ENCODE peak calls at places on chromosomes 12 and 14, in six cellular contexts. H is adrenal gland, M is heart right ventricle, F is body of pancreas, X is transverse colon, C is breast epithelium. T is an unnamed sample.

GRCh38 chr14:33932526-33933292 is 18.2 kb downstream of the EGLN3 start:
- DNase-seq in H (no peak), M (no peak), F (no peak), X (no peak), C (no peak), T (no peak)

GRCh38 chr12:48542300-48542928 is 17.0 kb downstream of the OR8S1 start:
- DNase-seq in H (peak; percentile 47), M (peak; percentile 19), F (peak; percentile 10), X (peak; percentile 53), C (no peak), T (peak; percentile 53)

GRCh38 chr14:94601961-94602391 is 10.2 kb upstream of the SERPINA3 start:
- DNase-seq in H (peak; percentile 90), M (peak; percentile 67), F (peak; percentile 80), X (peak; percentile 51), C (no peak), T (peak; percentile 60)

GRCh38 chr12:51009038-51009437 is 17.1 kb downstream of the SLC11A2 start:
- DNase-seq in H (peak; percentile 82), M (peak; percentile 47), F (peak; percentile 67), X (peak; percentile 57), C (no peak), T (peak; percentile 42)

GRCh38 chr12:59087077-59087673 is 166.9 kb upstream of the LRIG3 start:
- DNase-seq in H (no peak), M (no peak), F (peak; percentile 14), X (peak; percentile 15), C (no peak), T (no peak)

GRCh38 chr12:68432622-68433021 is 100.5 kb upstream of the MDM1 start:
- DNase-seq in H (no peak), M (no peak), F (no peak), X (no peak), C (no peak), T (no peak)

GRCh38 chr14:104224516-104225281 is 86.3 kb downstream of the KIF26A start:
- DNase-seq in H (peak; percentile 55), M (peak; percentile 59), F (no peak), X (peak; percentile 60), C (no peak), T (no peak)

GRCh38 chr12:130706885-130707570 is 9.1 kb downstream of the RIMBP2 start:
- DNase-seq in H (no peak), M (no peak), F (no peak), X (no peak), C (no peak), T (no peak)

GRCh38 chr12:112716099-112717093 is 75.2 kb upstream of the RPH3A start:
- DNase-seq in H (no peak), M (no peak), F (no peak), X (no peak), C (no peak), T (no peak)

GRCh38 chr12:124555168-124555928 is 12.1 kb downstream of the NCOR2 start:
- DNase-seq in H (no peak), M (no peak), F (no peak), X (no peak), C (no peak), T (no peak)

GRCh38 chr12:44667461-44667860 is 208.7 kb downstream of the NELL2 start:
- DNase-seq in H (no peak), M (no peak), F (no peak), X (no peak), C (no peak), T (no peak)

GRCh38 chr12:121495746-121496145 is 85.1 kb downstream of the KDM2B start:
- DNase-seq in H (no peak), M (no peak), F (no peak), X (no peak), C (no peak), T (no peak)

GRCh38 chr14:55418411-55418810 is 6.8 kb upstream of the ATG14 start:
- DNase-seq in H (no peak), M (no peak), F (no peak), X (no peak), C (no peak), T (no peak)

GRCh38 chr14:55414551-55414950 is 2.9 kb upstream of the ATG14 start:
- DNase-seq in H (no peak), M (no peak), F (no peak), X (no peak), C (no peak), T (no peak)

GRCh38 chr14:55417955-55418354 is 6.3 kb upstream of the ATG14 start:
- DNase-seq in H (no peak), M (no peak), F (no peak), X (no peak), C (no peak), T (no peak)

GRCh38 chr14:55419663-55420062 is 8.0 kb upstream of the ATG14 start:
- DNase-seq in H (no peak), M (no peak), F (no peak), X (no peak), C (no peak), T (no peak)

DNA sequence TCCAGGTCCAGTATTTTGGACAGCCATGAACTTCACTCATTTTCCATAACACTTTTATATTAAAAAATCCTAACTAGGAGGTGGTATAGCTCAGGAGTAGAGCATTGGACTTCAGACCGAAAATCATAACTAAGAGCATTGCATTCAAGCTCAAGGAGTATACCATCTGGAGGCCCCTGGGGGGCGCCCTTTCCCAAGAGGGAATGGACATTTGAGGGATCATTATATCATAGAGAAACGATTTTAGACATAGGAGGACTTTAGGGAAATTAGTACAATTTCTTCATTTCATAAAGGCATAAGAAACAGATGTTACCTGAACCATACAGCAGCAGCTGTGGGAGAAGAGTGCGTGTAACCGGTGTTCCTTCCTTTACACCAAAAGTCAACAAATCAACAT is 5.2 kb upstream of the ATG14 start:
- DNase-seq in H (no peak), M (no peak), F (no peak), X (peak; percentile 56), C (no peak), T (no peak)
- TF ChIP-seq CTCF in H (peak; percentile 4), M (peak; percentile 23), F (no peak), X (peak; percentile 39), C (no peak), T (no peak)

GRCh38 chr12:31324845-31325523 is 966 bp downstream of the SINHCAF start:
- DNase-seq in H (peak; percentile 42), M (peak; percentile 52), F (peak; percentile 59), X (peak; percentile 61), C (peak; percentile 63), T (peak; percentile 55)
- H3K27ac ChIP-seq in H (peak overlapping the region; percentile 75), M (peak overlapping the region; percentile 74), F (peak overlapping the region; percentile 93), X (peak overlapping the region; percentile 93), C (peak overlapping the region; percentile 98), T (peak overlapping the region; percentile 96)

GRCh38 chr14:70808402-70809237 is 693 bp downstream of the MAP3K9 start:
- DNase-seq in H (peak; percentile 30), M (peak; percentile 21), F (peak; percentile 28), X (peak; percentile 60), C (peak; percentile 55), T (peak; percentile 39)
- TF ChIP-seq CTCF in H (no peak), M (no peak), F (no peak), X (no peak), C (no peak), T (no peak)

DNA sequence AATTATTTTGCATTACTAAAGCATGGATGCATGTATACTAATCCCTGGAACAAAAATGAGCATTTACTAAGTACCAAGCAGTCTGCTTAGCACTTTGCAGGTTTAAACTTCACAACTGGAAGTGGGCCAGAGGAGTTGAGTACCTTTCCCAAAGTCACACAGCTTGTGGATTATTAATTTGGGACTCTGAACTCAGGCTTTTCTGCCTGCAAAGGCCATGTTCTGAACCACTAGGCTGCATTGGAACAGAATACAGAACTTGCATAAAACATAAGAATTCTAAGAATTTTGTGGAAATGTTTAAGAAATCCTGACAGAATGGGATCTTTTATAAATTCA is 132.9 kb upstream of the AMIGO2 start:
- DNase-seq in H (no peak), M (no peak), F (no peak), X (no peak), C (no peak), T (no peak)
- H3K27ac ChIP-seq in H (no peak overlapping the region), M (no peak overlapping the region), F (no peak overlapping the region), X (no peak overlapping the region), C (no peak overlapping the region), T (no peak overlapping the region)

GRCh38 chr14:105399441-105399775 is 1.1 kb downstream of the TEX22 start:
- DNase-seq in H (no peak), M (peak; percentile 27), F (no peak), X (no peak), C (no peak), T (no peak)

GRCh38 chr14:105400016-105400415 is 1.7 kb downstream of the TEX22 start:
- DNase-seq in H (no peak), M (no peak), F (no peak), X (no peak), C (no peak), T (no peak)

GRCh38 chr14:105397350-105397931 is 897 bp upstream of the TEX22 start:
- DNase-seq in H (no peak), M (peak; percentile 21), F (no peak), X (no peak), C (no peak), T (no peak)

GRCh38 chr14:105398044-105398725 is at the start of gene TEX22:
- DNase-seq in H (peak; percentile 81), M (peak; percentile 96), F (peak; percentile 88), X (peak; percentile 93), C (peak; percentile 85), T (peak; percentile 89)

GRCh38 chr14:105398726-105399440 is 545 bp downstream of the TEX22 start:
- DNase-seq in H (no peak), M (no peak), F (no peak), X (no peak), C (no peak), T (no peak)
- TF ChIP-seq CTCF in H (no peak), M (no peak), F (no peak), X (no peak), C (no peak), T (no peak)